ENCODE peak calls at places on chromosomes 7 and 10, in nine cellular contexts. G is amniotic stem cell, T is iris pigment epithelial cell, Z is fibroblast of gingiva, J is GM12864, X is OCI-M1, S is NCI-H1417 treated with DMSO at 0.1 percent for 48 hours, A is body of pancreas, N is hypothalamus. P is an unnamed sample.

GRCh38 chr10:58189269-58189668 is 78.4 kb downstream of the IPMK start:
- DNase-seq in X (peak), T (peak), G (no peak), N (no peak), A (no peak), J (no peak), Z (peak), S (no peak), P (peak)

GRCh38 chr10:110411047-110411410 is 86.7 kb upstream of the DUSP5 start:
- DNase-seq in N (no peak), X (no peak), A (no peak), S (no peak), Z (peak), G (no peak), T (peak), J (no peak), P (peak)

GRCh38 chr10:62048919-62049636 is 147.6 kb downstream of the ARID5B start:
- DNase-seq in G (peak), Z (peak), X (no peak), S (peak), A (peak), T (peak), J (no peak), N (peak), P (peak)

GRCh38 chr7:28018020-28018419 is 162.6 kb downstream of the JAZF1 start:
- DNase-seq in Z (no peak), A (no peak), G (no peak), J (no peak), T (no peak), N (no peak), S (no peak), X (no peak), P (no peak)

GRCh38 chr7:99997545-99998137 is 17.8 kb upstream of the ZKSCAN1 start:
- DNase-seq in X (peak), J (peak), S (no peak), G (no peak), T (peak), Z (peak), N (peak), A (peak), P (peak)

GRCh38 chr7:140062118-140062527 is 628 bp downstream of the PARP12 start:
- DNase-seq in G (no peak), X (no peak), Z (no peak), A (peak), S (no peak), N (no peak), J (no peak), T (no peak), P (no peak)

GRCh38 chr10:32367793-32368453 is 21.0 kb upstream of the EPC1 start:
- DNase-seq in X (peak), Z (peak), N (no peak), G (peak), T (peak), A (peak), J (peak), S (no peak), P (peak)

GRCh38 chr7:19930851-19931250 is 157.4 kb upstream of the TMEM196 start:
- DNase-seq in N (no peak), G (no peak), A (no peak), Z (no peak), X (no peak), T (no peak), J (no peak), S (no peak), P (no peak)

GRCh38 chr7:129774359-129774758 is 162.8 kb downstream of the NRF1 start:
- DNase-seq in S (no peak), X (no peak), T (no peak), N (no peak), Z (no peak), G (no peak), A (no peak), J (no peak), P (no peak)

GRCh38 chr10:29480281-29480954 is 154.4 kb downstream of the SVIL start:
- DNase-seq in T (no peak), A (no peak), X (no peak), Z (no peak), G (no peak), N (no peak), S (no peak), J (no peak), P (no peak)

GRCh38 chr7:129843982-129844840 is 108.5 kb downstream of the UBE2H start:
- DNase-seq in X (peak), T (no peak), S (no peak), G (no peak), J (no peak), N (no peak), A (no peak), Z (no peak), P (no peak)

GRCh38 chr10:128934492-128934891 is 532.5 kb upstream of the MGMT start:
- DNase-seq in N (no peak), J (no peak), X (peak), G (no peak), S (no peak), A (no peak), Z (no peak), T (no peak), P (no peak)

GRCh38 chr10:86354761-86355540 is 11.6 kb downstream of the GRID1 start:
- DNase-seq in X (no peak), J (no peak), S (no peak), Z (no peak), T (no peak), N (no peak), G (no peak), A (no peak), P (no peak)

GRCh38 chr10:17836917-17837316 is 27.8 kb downstream of the MRC1 start:
- DNase-seq in T (peak), A (peak), X (peak), S (no peak), J (no peak), N (no peak), Z (peak), G (peak), P (peak)

GRCh38 chr7:131039355-131039762 is 288.3 kb upstream of the MKLN1 start:
- DNase-seq in X (peak), S (no peak), A (no peak), G (no peak), Z (peak), T (peak), J (no peak), N (no peak), P (peak)

GRCh38 chr10:71548494-71548846 is 151.8 kb downstream of the CDH23 start:
- DNase-seq in X (peak), G (no peak), A (no peak), J (peak), T (peak), Z (no peak), N (no peak), S (no peak), P (no peak)

GRCh38 chr10:46527241-46527811 is 29.1 kb downstream of the GPRIN2 start:
- DNase-seq in Z (no peak), X (no peak), J (no peak), N (no peak), G (no peak), T (no peak), A (no peak), S (no peak), P (no peak)

GRCh38 chr7:104767826-104768536 is 246.0 kb upstream of the KMT2E start:
- DNase-seq in Z (no peak), A (no peak), S (no peak), J (no peak), N (no peak), T (no peak), G (no peak), X (no peak), P (no peak)

P was measured in fibroblast of lung.